ENCODE peak calls at places on chromosomes 7 and 10, in four cellular contexts. X is GM23338; T is body of pancreas; H is naive thymus-derived CD4-positive, alpha-beta T cell. R is an unnamed sample.

GRCh38 chr7:158724658-158725505 is 20.3 kb upstream of the NCAPG2 start:
- ATAC-seq in H (no peak), T (no peak), X (no peak), R (no peak)

GRCh38 chr7:140607441-140607989 is 33.1 kb downstream of the DENND2A start:
- ATAC-seq in X (no peak), H (no peak), T (peak; percentile 69), R (peak; percentile 75)

GRCh38 chr10:70657036-70657435 is 15.3 kb upstream of the ADAMTS14 start:
- ATAC-seq in X (no peak), H (no peak), T (no peak), R (no peak)

GRCh38 chr7:32335107-32335506 is 155.1 kb downstream of the LSM5 start:
- ATAC-seq in T (no peak), X (no peak), H (no peak), R (no peak)

GRCh38 chr7:117114272-117114671 is 161.0 kb downstream of the ST7 start:
- ATAC-seq in H (no peak), X (no peak), T (peak; percentile 68), R (no peak)

GRCh38 chr7:63953181-63953580 is 45.5 kb upstream of the ZNF722 start:
- ATAC-seq in X (no peak), H (no peak), T (no peak), R (no peak)

GRCh38 chr10:93816123-93816747 is 58.5 kb downstream of the LGI1 start:
- ATAC-seq in H (peak; percentile 57), X (peak; percentile 89), T (peak; percentile 58), R (peak; percentile 81)

GRCh38 chr10:96618648-96619047 is 31.8 kb upstream of the TM9SF3 start:
- ATAC-seq in X (peak; percentile 42), T (peak; percentile 93), H (no peak), R (peak; percentile 80)

GRCh38 chr7:109449760-109450159 is 880.1 kb downstream of the DNAJB9 start:
- ATAC-seq in X (no peak), T (no peak), H (no peak), R (no peak)

GRCh38 chr10:16646474-16647059 is 124.9 kb upstream of the C1QL3 start:
- ATAC-seq in X (no peak), H (no peak), T (no peak), R (no peak)

GRCh38 chr7:100040575-100040974 is 9.0 kb upstream of the ZSCAN21 start:
- ATAC-seq in H (no peak), X (no peak), T (no peak), R (no peak)

GRCh38 chr10:74755273-74755672 is 71.1 kb upstream of the KAT6B start:
- ATAC-seq in X (no peak), T (no peak), H (no peak), R (no peak)

GRCh38 chr7:100166317-100166940 is 2.0 kb downstream of the GAL3ST4 start:
- ATAC-seq in X (no peak), H (peak; percentile 75), T (no peak), R (no peak)

GRCh38 chr7:92874567-92874966 is 38.2 kb upstream of the CDK6 start:
- ATAC-seq in T (no peak), H (no peak), X (no peak), R (no peak)

GRCh38 chr10:8066146-8066545 is 11.7 kb downstream of the GATA3 start:
- ATAC-seq in T (no peak), H (no peak), X (no peak), R (no peak)

GRCh38 chr10:104938031-104938430 is 296.9 kb downstream of the SORCS3 start:
- ATAC-seq in H (no peak), X (no peak), T (no peak), R (no peak)

GRCh38 chr10:44395396-44395795 is 10.5 kb upstream of the CXCL12 start:
- ATAC-seq in T (peak; percentile 42), X (no peak), H (no peak), R (no peak)

GRCh38 chr10:44393051-44393630 is 8.2 kb upstream of the CXCL12 start:
- ATAC-seq in H (no peak), X (no peak), T (no peak), R (no peak)

GRCh38 chr10:44392420-44392819 is 7.5 kb upstream of the CXCL12 start:
- ATAC-seq in T (no peak), X (no peak), H (no peak), R (no peak)

GRCh38 chr10:44394696-44395383 is 9.9 kb upstream of the CXCL12 start:
- ATAC-seq in T (no peak), X (no peak), H (no peak), R (no peak)

GRCh38 chr10:44393834-44394547 is 9.1 kb upstream of the CXCL12 start:
- ATAC-seq in H (no peak), X (no peak), T (no peak), R (no peak)
- H3K27me3 ChIP-seq in H (no peaks in the 10 kb centered on the region), X (no peaks in the 10 kb centered on the region), T (no peaks in the 10 kb centered on the region), R (peaks cover 24% of the 10 kb centered on the region)

GRCh38 chr10:5364916-5365434 is at the start of gene UCN3:
- ATAC-seq in X (peak; percentile 43), T (peak; percentile 30), H (no peak), R (no peak)
- H3K27me3 ChIP-seq in X (no peaks in the 10 kb centered on the region), T (no peaks in the 10 kb centered on the region), H (no peaks in the 10 kb centered on the region), R (peaks cover 39% of the 10 kb centered on the region)

GRCh38 chr7:27176962-27177794 is 3.1 kb upstream of the HOXA10 start:
- ATAC-seq in X (no peak), H (no peak), T (no peak), R (no peak)

GRCh38 chr7:27178366-27178765 is 4.2 kb upstream of the HOXA10 start:
- ATAC-seq in X (no peak), H (no peak), T (no peak), R (no peak)

GRCh38 chr7:27176343-27176731 is 2.2 kb upstream of the HOXA10 start:
- ATAC-seq in X (no peak), T (no peak), H (no peak), R (no peak)

GRCh38 chr7:27179030-27179429 is 4.9 kb upstream of the HOXA10 start:
- ATAC-seq in H (no peak), X (no peak), T (no peak), R (no peak)

DNA sequence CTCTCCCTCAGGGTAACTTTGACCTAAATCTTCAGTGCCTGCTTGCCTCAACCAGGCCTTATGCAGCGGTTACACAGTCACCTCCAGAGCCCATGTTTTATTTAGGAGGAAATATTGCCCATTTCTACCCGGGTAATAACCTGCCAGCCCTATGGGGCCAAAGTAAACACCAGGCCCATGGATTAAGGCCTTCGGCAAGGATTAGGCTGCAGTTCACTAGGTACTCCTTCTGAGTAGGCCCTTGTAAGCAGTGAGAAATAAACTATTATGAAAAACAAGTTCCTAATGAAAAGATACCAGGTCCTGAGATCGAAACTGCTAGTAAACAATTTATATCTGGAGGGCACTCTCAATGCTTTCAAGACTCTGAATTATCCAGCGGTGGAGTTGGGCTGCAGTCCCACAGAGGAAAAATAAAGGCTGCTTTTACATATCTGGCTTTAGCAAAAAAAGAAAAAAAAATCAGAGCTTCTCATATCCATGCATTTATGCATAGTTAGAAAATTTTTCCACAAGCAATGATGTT is 3.7 kb upstream of the HOXA10 start:
- ATAC-seq in T (no peak), X (no peak), H (no peak), R (no peak)
- H3K27me3 ChIP-seq in T (peaks cover 5% of the 10 kb centered on the region), X (peaks cover 100% of the 10 kb centered on the region), H (peaks cover 21% of the 10 kb centered on the region), R (peaks cover 100% of the 10 kb centered on the region)

GRCh38 chr10:99539820-99540219 is 7.1 kb downstream of the NKX2-3 start:
- ATAC-seq in H (no peak), T (no peak), X (no peak), R (no peak)

GRCh38 chr10:99538287-99538917 is 5.7 kb downstream of the NKX2-3 start:
- ATAC-seq in X (no peak), H (no peak), T (no peak), R (no peak)

GRCh38 chr10:99540339-99540672 is 7.6 kb downstream of the NKX2-3 start:
- ATAC-seq in H (no peak), T (no peak), X (no peak), R (no peak)

GRCh38 chr10:99537381-99538286 is 4.9 kb downstream of the NKX2-3 start:
- ATAC-seq in H (no peak), T (no peak), X (peak; percentile 24), R (no peak)

GRCh38 chr10:99539120-99539519 is 6.4 kb downstream of the NKX2-3 start:
- ATAC-seq in H (no peak), T (no peak), X (no peak), R (no peak)
- H3K27me3 ChIP-seq in H (peaks cover 5% of the 10 kb centered on the region), T (no peaks in the 10 kb centered on the region), X (peaks cover 100% of the 10 kb centered on the region), R (peaks cover 100% of the 10 kb centered on the region)

GRCh38 chr7:155373359-155374273 is 75.9 kb downstream of the INSIG1 start:
- ATAC-seq in H (no peak), X (peak; percentile 7), T (no peak), R (no peak)
- H3K27me3 ChIP-seq in H (no peaks in the 10 kb centered on the region), X (peaks cover 100% of the 10 kb centered on the region), T (peaks cover 4% of the 10 kb centered on the region), R (peaks cover 100% of the 10 kb centered on the region)

DNA sequence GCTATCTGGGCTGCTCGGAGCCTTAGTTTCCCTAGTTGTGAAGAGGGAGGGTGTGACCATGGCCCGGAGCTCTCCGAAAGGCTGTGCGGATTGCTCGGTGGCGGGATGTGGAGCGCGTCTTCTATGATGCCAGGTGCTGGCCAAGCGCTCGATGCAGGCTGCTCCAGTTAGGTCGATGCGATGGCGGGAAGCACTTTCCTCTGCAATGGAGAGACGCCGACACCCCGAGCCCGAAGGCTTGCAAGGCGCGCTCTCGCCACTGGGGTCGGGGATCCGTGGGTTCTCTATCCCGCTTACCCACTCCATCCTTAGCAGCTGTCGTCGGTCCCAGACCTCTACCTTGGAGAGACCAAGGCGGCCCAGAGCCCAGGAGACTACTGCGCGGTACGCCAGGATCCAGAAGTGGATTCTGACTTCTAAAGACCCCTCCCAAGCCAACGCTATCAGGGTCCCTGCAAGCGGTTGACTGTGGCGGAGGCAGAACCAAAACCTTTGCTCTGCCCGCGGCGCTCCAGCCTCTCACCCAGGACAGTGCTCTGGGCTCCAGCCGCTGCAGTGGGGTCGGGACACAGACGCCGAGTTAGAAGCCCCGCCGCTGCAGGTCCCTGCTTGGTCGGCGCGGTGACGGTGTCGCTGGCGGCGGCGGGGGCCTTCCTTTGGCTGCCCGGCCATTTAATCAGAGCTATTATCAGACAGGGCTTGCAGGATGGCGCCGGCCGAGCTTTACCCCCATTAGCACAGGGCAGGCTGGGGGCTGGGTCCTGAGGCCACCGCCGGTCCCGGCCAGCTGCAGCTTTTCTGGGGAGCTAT is 7.8 kb upstream of the TBX20 start:
- ATAC-seq in H (no peak), T (no peak), X (peak; percentile 47), R (no peak)
- H3K27me3 ChIP-seq in H (peaks cover 3% of the 10 kb centered on the region), T (no peaks in the 10 kb centered on the region), X (peaks cover 90% of the 10 kb centered on the region), R (peaks cover 82% of the 10 kb centered on the region)

GRCh38 chr10:123665371-123666286 is 526 bp upstream of the GPR26 start:
- ATAC-seq in X (peak; percentile 44), T (no peak), H (no peak), R (no peak)
- H3K27me3 ChIP-seq in X (peaks cover 46% of the 10 kb centered on the region), T (no peaks in the 10 kb centered on the region), H (no peaks in the 10 kb centered on the region), R (peaks cover 77% of the 10 kb centered on the region)

DNA sequence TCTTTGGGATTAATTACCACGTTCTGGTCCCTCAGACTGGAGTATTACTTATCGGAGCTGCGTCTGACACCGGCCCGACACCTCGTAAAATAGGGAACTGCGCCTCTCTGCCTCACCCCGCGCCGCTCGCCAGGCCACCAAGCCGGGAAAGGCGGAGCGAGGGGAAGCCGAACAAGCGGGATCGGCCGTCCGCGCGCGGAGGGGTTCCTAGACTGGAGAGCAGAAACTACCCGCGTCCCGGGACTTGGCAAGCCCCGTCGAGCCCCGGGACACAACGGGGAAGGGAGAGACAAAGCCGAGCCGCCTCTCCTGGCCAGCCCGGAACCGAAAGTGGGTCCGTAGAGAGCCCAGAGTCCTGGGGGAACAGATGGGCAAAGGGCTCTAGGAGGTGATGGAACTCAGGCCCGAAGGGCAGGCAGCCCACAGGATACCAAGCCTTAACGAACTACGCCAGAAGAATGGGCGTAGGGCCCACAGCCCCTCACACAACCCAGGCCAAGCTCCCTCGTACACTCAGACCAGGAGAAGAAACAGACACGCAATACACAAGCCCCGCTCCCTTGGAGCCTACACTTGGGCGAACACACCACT is 6.5 kb downstream of the LBX1 start:
- ATAC-seq in T (no peak), H (peak; percentile 21), X (no peak), R (no peak)
- H3K27me3 ChIP-seq in T (peaks cover 22% of the 10 kb centered on the region), H (peaks cover 14% of the 10 kb centered on the region), X (peaks cover 100% of the 10 kb centered on the region), R (peaks cover 100% of the 10 kb centered on the region)